ENCODE peak calls at places on chromosomes 2 and 18, in four cellular contexts. J is H1, C is IMR-90, H is K562. E is an unnamed sample.
A peak's percentile ranks its signal among the peaks of the same experiment; 100 is the strongest.

GRCh38 chr2:145220496-145220895 is 700.6 kb upstream of the ZEB2 start:
- DNase-seq in J (no peak), C (no peak), H (no peak), E (no peak)

GRCh38 chr2:149387411-149387810 is 57.0 kb downstream of the LYPD6 start:
- DNase-seq in C (no peak), J (no peak), H (no peak), E (no peak)

GRCh38 chr2:46769809-46770208 is 145.8 kb downstream of the MCFD2 start:
- DNase-seq in H (no peak), C (peak; percentile 23), J (no peak), E (no peak)

GRCh38 chr2:234673961-234674759 is 177.3 kb upstream of the ARL4C start:
- DNase-seq in J (no peak), H (no peak), C (no peak), E (no peak)

GRCh38 chr2:240571314-240571973 is 3.2 kb downstream of the RNPEPL1 start:
- DNase-seq in C (no peak), J (no peak), H (no peak), E (no peak)

GRCh38 chr2:168207861-168208260 is 39.5 kb downstream of the STK39 start:
- DNase-seq in J (no peak), C (peak; percentile 37), H (no peak), E (no peak)

GRCh38 chr2:43142921-43143438 is 83.4 kb downstream of the ZFP36L2 start:
- DNase-seq in H (peak; percentile 61), C (no peak), J (no peak), E (no peak)

GRCh38 chr2:8491296-8492048 is 190.4 kb upstream of the ID2 start:
- DNase-seq in C (no peak), H (no peak), J (no peak), E (no peak)

GRCh38 chr18:36625386-36625785 is 203.4 kb downstream of the TPGS2 start:
- DNase-seq in H (no peak), J (no peak), C (no peak), E (no peak)

GRCh38 chr2:26080356-26080755 is 46.5 kb downstream of the RAB10 start:
- DNase-seq in H (no peak), C (peak; percentile 20), J (no peak), E (no peak)

DNA sequence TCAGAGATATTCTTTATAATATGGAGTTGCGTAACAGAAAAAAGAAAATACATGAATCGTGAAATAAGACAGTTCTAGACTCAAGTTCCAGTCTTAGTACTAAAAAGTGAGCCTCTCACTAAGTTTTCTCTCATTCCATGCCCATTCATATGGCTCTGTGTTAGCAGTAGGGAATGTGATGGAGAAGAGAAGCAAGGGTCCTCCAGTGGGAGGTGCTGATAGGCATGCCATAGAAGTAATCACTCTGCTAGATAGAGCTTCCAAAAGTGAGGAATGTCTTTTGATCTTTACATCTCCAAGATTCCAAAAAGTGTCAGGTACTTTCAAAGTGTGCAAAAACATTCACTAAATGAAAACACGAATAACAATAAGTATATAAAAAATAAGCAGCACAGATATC is 678.4 kb downstream of the DCDC2C start:
- DNase-seq in H (no peak), C (no peak), J (no peak), E (no peak)
- TF ChIP-seq CHD1 in H (no peak), C (no peak), J (no peak), E (no peak)

DNA sequence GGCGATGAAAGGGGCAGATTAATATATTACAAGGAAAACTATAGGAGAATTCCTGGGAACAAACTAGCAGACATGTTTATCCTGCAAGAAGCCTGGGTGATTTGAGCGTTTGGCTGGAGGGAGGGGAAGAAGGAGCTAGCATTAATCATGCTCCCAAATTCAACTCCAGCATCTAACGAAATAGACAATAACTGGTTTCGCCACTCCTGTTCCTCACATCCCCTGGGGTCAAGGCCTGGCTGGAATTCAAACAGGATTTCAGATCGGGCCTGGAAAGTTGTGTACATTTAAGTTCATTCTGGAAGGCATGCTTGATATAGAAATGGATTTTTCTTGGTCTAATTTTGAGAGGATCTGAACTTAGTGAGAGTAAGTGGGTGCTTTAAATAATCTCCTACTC is 126.0 kb upstream of the CTAGE1 start:
- DNase-seq in C (no peak), J (no peak), H (no peak), E (no peak)
- TF ChIP-seq CHD1 in C (no peak), J (no peak), H (no peak), E (no peak)

GRCh38 chr18:34598136-34598635 is 111.9 kb upstream of the DTNA start:
- DNase-seq in H (no peak), J (no peak), C (peak; percentile 29), E (no peak)

GRCh38 chr18:34595673-34596072 is 114.4 kb upstream of the DTNA start:
- DNase-seq in C (peak; percentile 41), J (no peak), H (no peak), E (no peak)

GRCh38 chr18:34600874-34601273 is 109.2 kb upstream of the DTNA start:
- DNase-seq in H (no peak), J (no peak), C (no peak), E (no peak)

GRCh38 chr18:34594243-34594642 is 115.9 kb upstream of the DTNA start:
- DNase-seq in J (no peak), H (no peak), C (no peak), E (no peak)

GRCh38 chr18:34600118-34600517 is 110.0 kb upstream of the DTNA start:
- DNase-seq in H (no peak), J (no peak), C (peak; percentile 53), E (no peak)
- TF ChIP-seq CHD1 in H (no peak), J (no peak), C (no peak), E (no peak)

DNA sequence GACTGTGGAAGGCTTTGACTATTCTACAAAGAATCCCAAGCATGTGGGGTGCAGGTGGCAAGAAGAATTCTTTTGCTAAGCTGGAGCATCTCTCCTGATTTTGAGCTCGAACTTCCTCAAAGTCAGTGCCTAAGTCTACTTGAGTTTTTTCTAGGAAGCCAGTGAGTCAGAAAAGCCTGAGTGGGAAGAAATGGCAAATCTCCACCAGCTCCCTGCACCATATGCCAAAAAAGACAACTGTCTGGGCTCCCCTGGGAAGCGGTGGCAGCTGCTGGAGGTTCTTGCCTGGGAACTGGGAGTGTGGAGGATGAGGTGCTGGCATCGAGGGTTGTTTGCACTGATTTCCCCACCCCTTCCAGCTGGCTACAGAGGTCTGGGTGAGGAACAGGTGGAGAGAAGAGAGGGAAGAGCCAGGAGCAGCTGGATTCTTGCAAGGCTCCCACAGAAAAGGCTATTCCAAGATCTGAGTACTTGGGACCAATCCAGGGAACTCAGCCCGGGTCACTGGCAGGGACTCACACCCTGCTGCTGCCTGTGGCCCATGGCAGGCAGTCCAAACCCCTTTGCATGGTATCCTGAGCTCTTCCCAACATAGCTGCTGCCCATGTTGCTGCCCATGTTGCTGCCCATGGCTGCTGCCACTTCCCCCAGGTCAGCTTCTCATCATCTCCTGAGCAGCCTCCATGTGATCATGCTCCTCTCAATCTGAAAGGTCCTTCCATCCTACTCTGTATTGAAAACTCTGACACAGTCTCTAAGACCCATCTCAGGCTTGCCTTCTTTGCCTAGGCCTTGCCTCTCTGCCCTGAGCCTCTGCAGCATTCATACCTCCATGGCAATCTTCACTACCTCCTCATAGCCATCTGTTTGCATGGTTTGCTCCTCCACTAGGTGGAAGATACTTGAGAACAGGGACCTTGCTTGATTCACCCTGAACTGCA is 128.3 kb upstream of the SPATS2L start:
- DNase-seq in H (no peak), J (no peak), C (peak; percentile 71), E (no peak)
- TF ChIP-seq CHD1 in H (no peak), J (no peak), C (no peak), E (no peak)

DNA sequence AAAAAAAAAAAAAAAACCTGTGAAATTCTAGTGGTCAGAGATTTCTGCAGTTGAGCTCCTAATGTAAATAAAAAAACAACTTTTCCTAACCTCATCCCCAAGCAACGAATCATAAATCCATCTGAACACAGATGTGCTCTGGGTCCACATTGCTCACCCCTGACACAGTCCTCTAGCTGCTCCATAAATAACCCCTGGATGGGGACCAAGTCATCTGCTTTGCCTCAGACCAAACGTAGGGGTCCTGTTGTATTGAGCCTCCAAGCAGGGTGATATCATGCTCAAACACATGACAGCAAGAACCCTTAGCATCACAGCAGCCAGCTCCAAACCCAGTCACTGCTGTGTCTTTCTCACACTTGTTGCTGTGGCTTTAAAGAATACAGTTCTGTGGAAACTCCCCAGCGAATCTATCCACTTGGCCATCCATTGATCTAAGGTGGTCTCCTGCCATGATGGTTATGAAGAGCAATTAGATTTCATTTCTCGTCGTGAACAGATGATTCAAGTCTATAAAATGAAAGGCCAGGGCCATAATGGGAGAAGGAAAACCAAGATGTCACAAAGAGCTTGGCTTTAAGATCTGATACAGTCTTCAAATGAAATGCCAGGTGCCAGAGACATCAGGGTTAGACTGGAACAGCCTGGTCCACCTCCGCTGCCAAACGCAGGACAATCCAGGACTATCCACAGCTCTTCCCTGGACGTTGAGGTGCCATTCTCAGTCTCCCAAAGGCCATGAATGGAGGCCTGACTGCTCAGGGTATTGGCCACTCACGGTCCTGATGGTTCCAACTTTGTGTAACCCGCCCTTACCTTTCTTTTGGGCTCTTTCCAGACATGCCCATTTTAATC is 39.0 kb downstream of the TBC1D8 start:
- DNase-seq in H (no peak), J (no peak), C (peak; percentile 50), E (no peak)
- TF ChIP-seq CHD1 in H (no peak), J (no peak), C (no peak), E (no peak)

GRCh38 chr2:109467701-109468100 is 146.1 kb downstream of the SEPTIN10 start:
- DNase-seq in C (no peak), H (no peak), J (no peak), E (no peak)
- TF ChIP-seq CHD1 in C (no peak), H (no peak), J (no peak), E (no peak)

GRCh38 chr2:155026646-155027045 is 328.2 kb downstream of the KCNJ3 start:
- DNase-seq in C (no peak), H (no peak), J (no peak), E (no peak)
- TF ChIP-seq CHD1 in C (no peak), H (no peak), J (no peak), E (no peak)

DNA sequence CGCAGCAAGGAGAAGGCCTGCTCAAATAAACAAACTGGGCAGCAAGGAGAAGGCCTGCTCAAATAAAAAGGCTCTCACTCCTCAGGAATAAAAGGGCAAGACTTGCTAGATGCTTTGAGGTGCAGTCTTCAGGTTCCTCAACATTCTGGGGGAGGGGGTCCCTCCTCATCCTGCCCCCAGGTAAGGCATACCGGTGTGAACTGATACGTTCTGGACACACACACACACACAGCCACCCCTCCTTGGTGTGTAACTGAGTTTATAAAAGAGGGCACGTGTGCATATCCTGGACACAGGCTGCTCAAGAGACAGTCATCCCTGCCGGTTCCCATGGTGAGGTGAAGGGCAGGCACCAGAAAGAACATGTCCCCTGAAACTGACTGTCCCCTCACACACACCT is 4.5 kb downstream of the TEX261 start:
- DNase-seq in J (no peak), C (no peak), H (no peak), E (no peak)
- TF ChIP-seq CHD1 in J (no peak), C (no peak), H (no peak), E (no peak)

DNA sequence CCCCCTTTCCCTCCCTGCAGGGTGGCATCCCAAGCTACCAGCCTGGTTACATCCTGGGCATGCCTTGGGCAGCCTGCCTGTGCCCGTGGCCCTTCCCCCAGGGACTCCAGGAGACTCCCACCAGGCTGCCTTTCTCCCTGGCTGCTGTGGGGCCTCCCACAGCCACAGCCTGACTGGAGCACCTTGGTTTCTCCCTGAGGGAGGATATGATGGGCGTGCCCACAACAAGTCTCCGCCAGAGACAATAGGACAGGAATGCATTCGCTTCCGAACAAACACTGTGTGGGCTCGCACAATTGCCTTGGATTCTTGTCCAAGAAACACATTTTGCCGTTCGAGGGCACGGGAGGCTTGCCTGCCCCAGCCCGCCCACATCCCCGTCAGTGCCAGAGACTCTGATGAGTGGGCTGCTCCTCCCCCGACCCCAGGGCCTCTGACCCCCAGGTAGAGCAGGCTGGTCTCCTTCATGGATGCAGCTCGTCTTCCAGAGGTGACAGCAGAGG is 102.1 kb downstream of the SMAD7 start:
- DNase-seq in H (no peak), C (no peak), J (no peak), E (no peak)
- TF ChIP-seq CHD1 in H (no peak), C (no peak), J (no peak), E (no peak)